ENCODE peak calls at places on chromosomes 13 and 19, in six cellular contexts. Z is aorta, O is HCT116, H is psoas muscle, D is suprapubic skin, W is hepatocyte. I is an unnamed sample.

GRCh38 chr13:32316030-32316344 is 679 bp downstream of the BRCA2 start:
- DNase-seq in Z (no peak), O (no peak), H (peak; percentile 49), D (no peak), W (no peak), I (no peak)

GRCh38 chr13:71378992-71379905 is 487.8 kb downstream of the DACH1 start:
- DNase-seq in Z (no peak), O (no peak), H (no peak), D (no peak), W (no peak), I (no peak)

GRCh38 chr19:55253842-55254624 is 4.8 kb downstream of the PPP6R1 start:
- DNase-seq in Z (no peak), O (no peak), H (peak; percentile 50), D (peak; percentile 69), W (no peak), I (peak; percentile 83)

GRCh38 chr19:19578241-19578640 is 40.2 kb downstream of the CILP2 start:
- DNase-seq in Z (no peak), O (no peak), H (no peak), D (no peak), W (no peak), I (no peak)

GRCh38 chr19:4288091-4288777 is 9.2 kb downstream of the SHD start:
- DNase-seq in Z (no peak), O (peak; percentile 51), H (no peak), D (no peak), W (no peak), I (no peak)

GRCh38 chr13:111325146-111325890 is 4.9 kb downstream of the TEX29 start:
- DNase-seq in Z (peak; percentile 70), O (no peak), H (no peak), D (no peak), W (no peak), I (no peak)

GRCh38 chr19:45864629-45865082 is 530 bp downstream of the FOXA3 start:
- DNase-seq in Z (no peak), O (no peak), H (no peak), D (no peak), W (no peak), I (no peak)

GRCh38 chr13:105142556-105142955 is 1392.9 kb downstream of the EFNB2 start:
- DNase-seq in Z (no peak), O (no peak), H (no peak), D (no peak), W (no peak), I (no peak)

GRCh38 chr19:22286151-22286810 is at the start of gene ZNF729:
- DNase-seq in Z (no peak), O (no peak), H (no peak), D (no peak), W (no peak), I (no peak)

GRCh38 chr13:91601807-91602206 is 203.4 kb downstream of the GPC5 start:
- DNase-seq in Z (no peak), O (no peak), H (no peak), D (no peak), W (no peak), I (no peak)

GRCh38 chr13:42539670-42540069 is 34.3 kb upstream of the TNFSF11 start:
- DNase-seq in Z (no peak), O (no peak), H (no peak), D (no peak), W (no peak), I (no peak)

GRCh38 chr19:29548483-29549085 is 22.8 kb downstream of the VSTM2B start:
- DNase-seq in Z (no peak), O (no peak), H (no peak), D (peak; percentile 60), W (no peak), I (no peak)

GRCh38 chr13:26919311-26919710 is 158.7 kb upstream of the GPR12 start:
- DNase-seq in Z (no peak), O (no peak), H (no peak), D (peak; percentile 57), W (no peak), I (no peak)

GRCh38 chr13:29922896-29923295 is 72.5 kb upstream of the UBL3 start:
- DNase-seq in Z (no peak), O (no peak), H (no peak), D (no peak), W (no peak), I (no peak)

GRCh38 chr19:32800191-32800590 is 69.4 kb downstream of the SLC7A9 start:
- DNase-seq in Z (no peak), O (no peak), H (no peak), D (no peak), W (no peak), I (no peak)

GRCh38 chr13:101835920-101836319 is 383.4 kb downstream of the ITGBL1 start:
- DNase-seq in Z (no peak), O (no peak), H (no peak), D (no peak), W (no peak), I (no peak)

GRCh38 chr13:23579886-23580706 is 9.9 kb downstream of the TNFRSF19 start:
- DNase-seq in Z (no peak), O (no peak), H (no peak), D (no peak), W (no peak), I (no peak)

GRCh38 chr13:61410266-61410665 is 5.4 kb downstream of the PCDH20 start:
- DNase-seq in Z (no peak), O (no peak), H (no peak), D (no peak), W (no peak), I (no peak)

GRCh38 chr13:28531195-28531955 is 36.4 kb upstream of the FLT1 start:
- DNase-seq in Z (peak; percentile 81), O (no peak), H (peak; percentile 68), D (no peak), W (peak; percentile 44), I (no peak)

GRCh38 chr13:42276683-42277082 is 4.7 kb downstream of the AKAP11 start:
- DNase-seq in Z (no peak), O (no peak), H (no peak), D (no peak), W (peak; percentile 12), I (no peak)

GRCh38 chr13:113117335-113117872 is 5.2 kb upstream of the F10 start:
- DNase-seq in Z (peak; percentile 72), O (no peak), H (no peak), D (peak; percentile 59), W (no peak), I (no peak)

GRCh38 chr19:41799444-41800000 is 3.1 kb downstream of the CEACAM3 start:
- DNase-seq in Z (no peak), O (no peak), H (no peak), D (no peak), W (no peak), I (no peak)

GRCh38 chr19:811007-811434 is 10.7 kb downstream of the PLPPR3 start:
- DNase-seq in Z (no peak), O (no peak), H (no peak), D (no peak), W (no peak), I (no peak)

GRCh38 chr13:51793570-51794273 is 10.2 kb downstream of the DHRS12 start:
- DNase-seq in Z (no peak), O (peak; percentile 55), H (no peak), D (no peak), W (peak; percentile 62), I (no peak)

GRCh38 chr13:99085139-99085845 is 107.4 kb upstream of the DOCK9 start:
- DNase-seq in Z (no peak), O (no peak), H (no peak), D (no peak), W (peak; percentile 17), I (peak; percentile 45)

GRCh38 chr13:27018230-27018875 is 153.3 kb downstream of the USP12 start:
- DNase-seq in Z (no peak), O (no peak), H (no peak), D (no peak), W (no peak), I (no peak)

GRCh38 chr19:49987159-49987698 is 26.3 kb upstream of the SIGLEC11 start:
- DNase-seq in Z (peak; percentile 95), O (peak; percentile 88), H (peak; percentile 88), D (peak; percentile 85), W (peak; percentile 95), I (peak; percentile 72)

GRCh38 chr13:79654520-79654919 is 173.6 kb downstream of the NDFIP2 start:
- DNase-seq in Z (no peak), O (no peak), H (no peak), D (no peak), W (no peak), I (no peak)

GRCh38 chr13:111956261-111957151 is 110.4 kb upstream of the SOX1 start:
- DNase-seq in Z (no peak), O (no peak), H (no peak), D (peak; percentile 72), W (no peak), I (no peak)

DNA sequence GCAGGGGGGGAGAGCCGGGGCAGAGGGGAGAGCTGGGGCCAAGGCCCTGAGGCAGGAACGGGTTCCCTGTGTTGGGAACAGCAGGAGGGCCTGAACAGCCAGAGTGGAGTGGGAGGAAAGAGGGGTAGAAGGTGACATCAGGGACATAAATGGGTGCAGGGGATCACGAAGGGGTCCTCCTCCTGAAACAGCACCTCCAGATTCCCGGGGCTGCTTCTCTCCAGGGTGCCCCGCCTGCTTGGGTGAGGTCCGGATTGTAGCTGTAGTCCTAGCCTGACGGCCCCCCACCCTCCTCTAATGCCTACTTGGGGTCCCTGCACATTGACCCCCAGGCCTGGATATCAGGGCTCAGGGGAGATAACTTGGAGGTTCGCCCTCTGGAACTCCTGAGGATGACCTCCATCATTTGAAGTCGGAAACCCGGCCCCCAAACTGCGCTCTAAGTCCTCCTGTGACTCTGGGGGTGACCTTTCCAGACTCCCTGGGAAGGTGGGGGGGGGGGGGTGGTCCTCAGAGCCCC is 473 bp upstream of the SCN1B start:
- DNase-seq in Z (peak; percentile 67), O (no peak), H (no peak), D (no peak), W (no peak), I (no peak)
- H3K4me3 ChIP-seq in Z (peak overlapping the region; percentile 87), O (peak overlapping the region; percentile 56), H (peak overlapping the region; percentile 73), D (peak overlapping the region; percentile 70), W (no peak overlapping the region), I (peak overlapping the region; percentile 24)

GRCh38 chr19:47497073-47497766 is 13.2 kb upstream of the KPTN start:
- DNase-seq in Z (no peak), O (no peak), H (peak; percentile 73), D (no peak), W (no peak), I (no peak)
- H3K36me3 ChIP-seq in Z (no peaks in the 10 kb centered on the region), O (no peaks in the 10 kb centered on the region), H (peaks cover 97% of the 10 kb centered on the region), D (peaks cover 90% of the 10 kb centered on the region), W (no peaks in the 10 kb centered on the region), I (peaks cover 88% of the 10 kb centered on the region)

GRCh38 chr19:12873891-12874745 is 7.1 kb downstream of the DNASE2 start:
- DNase-seq in Z (no peak), O (no peak), H (no peak), D (no peak), W (no peak), I (no peak)
- H3K4me3 ChIP-seq in Z (no peak overlapping the region), O (no peak overlapping the region), H (peak overlapping the region; percentile 45), D (no peak overlapping the region), W (no peak overlapping the region), I (no peak overlapping the region)

DNA sequence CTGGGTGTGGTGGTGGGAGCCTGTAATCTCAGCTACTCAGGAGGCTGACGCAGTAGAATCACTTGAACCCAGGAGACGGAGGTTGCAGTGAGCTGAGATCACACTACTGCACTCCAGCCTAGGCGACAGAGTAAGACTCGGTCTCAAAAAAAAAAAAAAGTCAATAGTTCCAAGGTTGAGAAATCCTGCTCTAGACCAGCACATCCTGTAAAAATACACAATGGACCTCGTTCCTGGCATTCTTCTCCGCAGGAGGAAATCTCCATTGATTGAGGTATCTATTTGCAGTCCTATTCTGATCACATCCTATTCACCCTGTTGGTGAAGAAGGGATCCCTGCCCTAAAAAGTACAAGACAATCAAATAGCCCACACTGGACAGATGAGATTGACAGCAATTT is 15.2 kb downstream of the ZFP14 start:
- DNase-seq in Z (no peak), O (no peak), H (no peak), D (no peak), W (no peak), I (no peak)
- H3K36me3 ChIP-seq in Z (peaks cover 9% of the 10 kb centered on the region), O (no peaks in the 10 kb centered on the region), H (peaks cover 64% of the 10 kb centered on the region), D (peaks cover 80% of the 10 kb centered on the region), W (no peaks in the 10 kb centered on the region), I (peaks cover 23% of the 10 kb centered on the region)

GRCh38 chr13:67353891-67354459 is 123.8 kb upstream of the PCDH9 start:
- DNase-seq in Z (no peak), O (no peak), H (no peak), D (no peak), W (no peak), I (no peak)
- H3K4me3 ChIP-seq in Z (no peak overlapping the region), O (no peak overlapping the region), H (no peak overlapping the region), D (no peak overlapping the region), W (no peak overlapping the region), I (no peak overlapping the region)